ENCODE peak calls at places on chromosomes 1 and 21, in five cellular contexts. One of them, this sample, is unnamed.

GRCh38 chr1:25128168-25128621 is 104.1 kb downstream of the SYF2 start:
- DNase-seq in neuronal stem cell: no peak
- DNase-seq in IMR-90: no peak
- DNase-seq in H9: no peak
- DNase-seq in trophoblast cell: no peak
- DNase-seq in this sample: no peak

GRCh38 chr1:30877205-30877912 is 31.2 kb downstream of the SDC3 start:
- DNase-seq in neuronal stem cell: no peak
- DNase-seq in trophoblast cell: peak
- DNase-seq in IMR-90: peak
- DNase-seq in H9: no peak
- DNase-seq in this sample: peak

GRCh38 chr1:85025940-85026339 is 22.4 kb downstream of the MCOLN3 start:
- DNase-seq in H9: no peak
- DNase-seq in trophoblast cell: no peak
- DNase-seq in IMR-90: no peak
- DNase-seq in neuronal stem cell: no peak
- DNase-seq in this sample: no peak

GRCh38 chr1:157145081-157145480 is 6.9 kb upstream of the ETV3 start:
- DNase-seq in H9: no peak
- DNase-seq in IMR-90: peak
- DNase-seq in trophoblast cell: no peak
- DNase-seq in neuronal stem cell: no peak
- DNase-seq in this sample: no peak

GRCh38 chr1:170290971-170291370 is 145.2 kb downstream of the NTMT2 start:
- DNase-seq in neuronal stem cell: no peak
- DNase-seq in IMR-90: peak
- DNase-seq in H9: no peak
- DNase-seq in trophoblast cell: no peak
- DNase-seq in this sample: no peak

GRCh38 chr21:41701749-41702148 is 65.1 kb downstream of the RIPK4 start:
- DNase-seq in H9: no peak
- DNase-seq in neuronal stem cell: no peak
- DNase-seq in trophoblast cell: no peak
- DNase-seq in IMR-90: peak
- DNase-seq in this sample: no peak

GRCh38 chr1:180502361-180503273 is at the start of gene ACBD6:
- DNase-seq in trophoblast cell: peak
- DNase-seq in H9: peak
- DNase-seq in IMR-90: peak
- DNase-seq in neuronal stem cell: peak
- DNase-seq in this sample: peak

GRCh38 chr1:12594966-12595838 is 22.8 kb downstream of the DHRS3 start:
- DNase-seq in neuronal stem cell: peak
- DNase-seq in trophoblast cell: no peak
- DNase-seq in H9: peak
- DNase-seq in IMR-90: peak
- DNase-seq in this sample: peak

GRCh38 chr1:25927541-25928265 is 21.5 kb upstream of the STMN1 start:
- DNase-seq in trophoblast cell: no peak
- DNase-seq in H9: peak
- DNase-seq in IMR-90: no peak
- DNase-seq in neuronal stem cell: peak
- DNase-seq in this sample: peak

DNA sequence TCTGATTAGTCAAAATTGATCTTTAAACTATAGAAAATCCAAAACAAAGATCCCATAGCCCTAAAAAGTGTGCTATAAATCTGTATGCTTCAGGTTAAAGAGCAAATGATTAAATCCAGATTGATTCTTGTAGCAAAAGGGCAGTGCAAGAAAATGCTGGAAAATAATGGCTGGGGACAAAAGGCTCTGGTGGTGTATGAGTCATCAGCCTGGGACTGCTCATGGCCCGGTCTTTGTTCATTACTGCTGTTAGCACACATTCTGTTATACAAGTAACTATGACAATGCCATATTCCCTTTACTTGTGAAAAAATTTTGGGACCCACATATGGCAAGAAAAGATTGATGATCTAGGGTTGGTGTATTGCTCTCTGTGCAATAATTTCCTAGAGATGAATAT is 89.1 kb downstream of the RWDD3 start:
- DNase-seq in trophoblast cell: peak
- DNase-seq in IMR-90: no peak
- DNase-seq in neuronal stem cell: peak
- DNase-seq in H9: no peak
- DNase-seq in this sample: peak
- H2AFZ ChIP-seq in trophoblast cell: no peak
- H2AFZ ChIP-seq in IMR-90: no peak
- H2AFZ ChIP-seq in neuronal stem cell: peak
- H2AFZ ChIP-seq in H9: peak
- H2AFZ ChIP-seq in this sample: no peak

GRCh38 chr1:184298321-184299052 is 88.3 kb upstream of the C1orf21 start:
- DNase-seq in H9: no peak
- DNase-seq in IMR-90: no peak
- DNase-seq in neuronal stem cell: peak
- DNase-seq in trophoblast cell: no peak
- DNase-seq in this sample: peak
- H3K18ac ChIP-seq in H9: no peak
- H3K18ac ChIP-seq in IMR-90: peak
- H3K18ac ChIP-seq in neuronal stem cell: peak
- H3K18ac ChIP-seq in trophoblast cell: no peak
- H3K18ac ChIP-seq in this sample: peak

GRCh38 chr1:225699336-225699735 is 46.4 kb upstream of the ENAH start:
- DNase-seq in trophoblast cell: no peak
- DNase-seq in neuronal stem cell: no peak
- DNase-seq in H9: no peak
- DNase-seq in IMR-90: no peak
- DNase-seq in this sample: peak
- H2AFZ ChIP-seq in trophoblast cell: no peak
- H2AFZ ChIP-seq in neuronal stem cell: peak
- H2AFZ ChIP-seq in H9: no peak
- H2AFZ ChIP-seq in IMR-90: no peak
- H2AFZ ChIP-seq in this sample: no peak

GRCh38 chr1:185314416-185314815 is 2.6 kb downstream of the IVNS1ABP start:
- DNase-seq in trophoblast cell: peak
- DNase-seq in IMR-90: no peak
- DNase-seq in neuronal stem cell: no peak
- DNase-seq in H9: no peak
- DNase-seq in this sample: peak
- H3K18ac ChIP-seq in trophoblast cell: no peak
- H3K18ac ChIP-seq in IMR-90: peak
- H3K18ac ChIP-seq in neuronal stem cell: no peak
- H3K18ac ChIP-seq in H9: no peak
- H3K18ac ChIP-seq in this sample: no peak

GRCh38 chr21:28374881-28375280 is 617.8 kb downstream of the LTN1 start:
- DNase-seq in IMR-90: no peak
- DNase-seq in neuronal stem cell: no peak
- DNase-seq in trophoblast cell: no peak
- DNase-seq in H9: no peak
- DNase-seq in this sample: no peak
- H2AFZ ChIP-seq in IMR-90: no peak
- H2AFZ ChIP-seq in neuronal stem cell: no peak
- H2AFZ ChIP-seq in trophoblast cell: no peak
- H2AFZ ChIP-seq in H9: no peak
- H2AFZ ChIP-seq in this sample: no peak

GRCh38 chr1:15618685-15619525 is 1.6 kb downstream of the DDI2 start:
- DNase-seq in H9: no peak
- DNase-seq in IMR-90: peak
- DNase-seq in trophoblast cell: peak
- DNase-seq in neuronal stem cell: no peak
- DNase-seq in this sample: peak

GRCh38 chr1:15616704-15617172 is 520 bp upstream of the DDI2 start:
- DNase-seq in IMR-90: peak
- DNase-seq in trophoblast cell: no peak
- DNase-seq in H9: peak
- DNase-seq in neuronal stem cell: peak
- DNase-seq in this sample: peak

GRCh38 chr1:15620155-15620545 is 2.9 kb downstream of the DDI2 start:
- DNase-seq in neuronal stem cell: no peak
- DNase-seq in trophoblast cell: peak
- DNase-seq in H9: no peak
- DNase-seq in IMR-90: peak
- DNase-seq in this sample: peak

GRCh38 chr1:15617173-15617873 is at the start of gene DDI2:
- DNase-seq in IMR-90: peak
- DNase-seq in trophoblast cell: peak
- DNase-seq in H9: peak
- DNase-seq in neuronal stem cell: peak
- DNase-seq in this sample: peak

GRCh38 chr1:15617874-15618684 is 821 bp downstream of the DDI2 start:
- DNase-seq in IMR-90: no peak
- DNase-seq in trophoblast cell: peak
- DNase-seq in H9: peak
- DNase-seq in neuronal stem cell: no peak
- DNase-seq in this sample: peak
- H3K18ac ChIP-seq in IMR-90: peak
- H3K18ac ChIP-seq in trophoblast cell: peak
- H3K18ac ChIP-seq in H9: peak
- H3K18ac ChIP-seq in neuronal stem cell: peak
- H3K18ac ChIP-seq in this sample: peak

DNA sequence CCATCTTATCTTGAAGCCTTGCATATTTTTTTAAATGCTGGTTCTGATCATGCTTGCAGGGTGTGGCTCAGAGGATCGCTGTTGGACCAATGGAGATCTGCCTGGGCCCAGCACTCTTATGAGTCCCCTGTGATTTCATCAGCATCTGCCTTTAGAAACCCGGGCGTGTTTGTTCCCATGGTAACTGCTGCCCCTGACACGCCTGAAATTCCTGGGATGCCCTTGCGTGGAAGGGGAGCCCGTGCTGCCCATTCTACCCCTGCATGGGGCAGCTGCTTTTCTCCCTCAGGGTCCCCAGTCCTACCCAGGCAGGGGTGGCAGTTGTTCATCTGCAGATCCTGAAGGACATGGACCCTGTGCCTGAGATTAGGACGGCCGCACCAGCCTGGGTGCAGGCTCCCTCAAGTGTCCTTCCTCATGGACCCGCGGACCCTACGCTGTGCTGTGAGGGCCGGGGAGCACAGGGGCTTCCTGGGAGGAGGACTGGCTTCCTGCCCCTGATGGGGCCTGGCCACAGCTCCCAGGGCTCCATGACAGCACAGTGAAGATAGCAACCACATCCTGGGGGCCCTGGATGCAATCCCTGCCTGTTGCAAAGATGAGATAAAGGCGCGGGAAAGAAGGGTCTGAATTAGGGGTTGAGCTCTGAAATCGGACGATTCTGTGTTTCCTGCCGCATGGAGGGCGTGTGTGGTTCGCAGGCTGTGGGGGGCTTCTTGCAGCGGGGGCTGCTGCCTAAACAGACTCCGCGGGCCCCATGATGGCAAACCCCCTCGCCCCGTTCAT is 226.6 kb downstream of the SDCCAG8 start:
- DNase-seq in IMR-90: peak
- DNase-seq in H9: peak
- DNase-seq in neuronal stem cell: peak
- DNase-seq in trophoblast cell: peak
- DNase-seq in this sample: peak
- H2AFZ ChIP-seq in IMR-90: peak
- H2AFZ ChIP-seq in H9: no peak
- H2AFZ ChIP-seq in neuronal stem cell: no peak
- H2AFZ ChIP-seq in trophoblast cell: no peak
- H2AFZ ChIP-seq in this sample: no peak

DNA sequence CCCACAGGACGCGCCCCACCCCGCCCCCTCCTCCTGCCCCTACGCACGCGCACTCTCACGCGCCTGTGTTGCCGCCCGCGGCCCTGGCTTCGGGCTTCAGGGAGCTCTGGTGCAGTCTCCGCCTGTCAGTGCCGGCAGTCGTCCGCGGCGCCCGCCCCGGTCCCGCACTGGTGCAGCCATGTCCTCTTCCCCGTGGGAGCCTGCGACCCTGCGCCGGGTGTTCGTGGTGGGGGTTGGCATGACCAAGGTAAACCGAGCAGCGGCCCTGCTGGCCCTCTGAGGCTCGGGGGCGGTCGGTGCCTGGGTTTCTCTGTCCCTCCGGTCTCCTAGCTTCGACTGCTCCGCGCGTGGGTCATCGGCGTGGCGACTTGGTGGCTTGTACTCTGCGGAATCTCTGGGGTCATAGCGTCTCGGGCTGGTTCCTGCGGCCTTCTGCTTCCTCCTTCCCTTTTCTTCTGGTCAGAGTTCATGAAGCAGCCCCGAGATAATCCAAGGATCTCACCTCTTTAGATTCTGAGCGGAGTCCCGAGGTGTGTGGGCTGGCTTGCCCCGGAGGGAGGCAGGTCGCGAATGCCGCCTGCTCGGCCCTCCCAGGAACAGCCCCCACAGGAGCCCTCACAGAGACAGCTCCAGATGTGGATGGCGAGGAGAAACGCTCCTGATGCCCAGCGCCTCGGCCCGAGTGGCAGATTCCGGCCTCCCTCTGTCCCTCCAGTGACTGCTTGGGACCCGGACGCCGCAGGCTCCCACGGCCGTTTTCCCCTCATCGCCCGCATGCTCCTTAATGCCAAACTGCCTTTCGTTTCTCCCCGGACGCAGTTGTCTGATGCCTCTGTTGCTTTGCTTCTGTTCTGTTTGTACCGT is at the start of gene SCP2:
- DNase-seq in IMR-90: peak
- DNase-seq in trophoblast cell: peak
- DNase-seq in neuronal stem cell: peak
- DNase-seq in H9: peak
- DNase-seq in this sample: peak
- H3K18ac ChIP-seq in IMR-90: peak
- H3K18ac ChIP-seq in trophoblast cell: peak
- H3K18ac ChIP-seq in neuronal stem cell: peak
- H3K18ac ChIP-seq in H9: no peak
- H3K18ac ChIP-seq in this sample: peak

DNA sequence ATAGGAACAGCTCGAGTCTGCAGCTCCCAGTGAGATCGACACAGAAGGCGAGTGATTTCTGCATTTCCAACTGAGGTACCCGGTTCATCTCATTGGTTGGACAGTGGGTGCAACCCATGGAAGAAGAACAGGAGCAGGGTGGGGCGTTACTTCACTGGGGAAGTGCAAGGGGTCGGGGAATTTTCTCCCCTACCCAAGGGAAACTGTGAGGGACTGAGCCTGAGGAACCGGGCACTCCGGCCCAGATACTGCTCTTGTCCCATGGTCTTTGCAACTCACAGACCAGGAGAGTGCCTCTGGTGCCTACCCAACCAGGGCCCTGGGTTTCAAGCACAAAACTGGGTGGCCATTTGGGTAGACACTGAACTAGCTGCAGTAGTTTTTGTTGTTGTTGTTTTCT is 307.1 kb downstream of the AMY1C start:
- DNase-seq in IMR-90: no peak
- DNase-seq in neuronal stem cell: no peak
- DNase-seq in trophoblast cell: no peak
- DNase-seq in H9: peak
- DNase-seq in this sample: no peak
- H2AFZ ChIP-seq in IMR-90: no peak
- H2AFZ ChIP-seq in neuronal stem cell: no peak
- H2AFZ ChIP-seq in trophoblast cell: no peak
- H2AFZ ChIP-seq in H9: peak
- H2AFZ ChIP-seq in this sample: no peak